ENCODE peak calls at places on chromosomes 2 and 18, in eight cellular contexts. Q is PC-9, D is ovary, R is astrocyte of the cerebellum, I is OCI-LY7, B is fibroblast of lung, A is K562, T is osteoblast. O is an unnamed sample.

GRCh38 chr2:106956416-106956815 is 70.4 kb upstream of the ST6GAL2 start:
- DNase-seq in Q (no peak), D (no peak), R (no peak), I (no peak), B (peak), A (no peak), T (no peak), O (peak)

GRCh38 chr18:75827781-75828274 is 400.3 kb upstream of the SMIM21 start:
- DNase-seq in Q (no peak), D (no peak), R (no peak), I (no peak), B (no peak), A (no peak), T (no peak), O (no peak)

GRCh38 chr2:178345951-178346350 is 105.0 kb downstream of the PRKRA start:
- DNase-seq in Q (no peak), D (no peak), R (no peak), I (no peak), B (peak), A (no peak), T (no peak), O (no peak)

GRCh38 chr2:157830696-157831570 is 45.2 kb downstream of the ACVR1 start:
- DNase-seq in Q (peak), D (peak), R (peak), I (no peak), B (peak), A (no peak), T (peak), O (peak)

GRCh38 chr2:159153063-159153462 is 133.4 kb downstream of the WDSUB1 start:
- DNase-seq in Q (no peak), D (no peak), R (no peak), I (no peak), B (no peak), A (no peak), T (no peak), O (peak)

GRCh38 chr2:8534729-8535397 is 147.0 kb upstream of the ID2 start:
- DNase-seq in Q (no peak), D (peak), R (no peak), I (peak), B (peak), A (peak), T (peak), O (peak)

GRCh38 chr18:8835556-8835955 is 130.2 kb downstream of the MTCL1 start:
- DNase-seq in Q (no peak), D (no peak), R (no peak), I (no peak), B (peak), A (no peak), T (peak), O (peak)

GRCh38 chr2:119263656-119264055 is 40.0 kb downstream of the STEAP3 start:
- DNase-seq in Q (no peak), D (no peak), R (no peak), I (no peak), B (no peak), A (no peak), T (no peak), O (no peak)

GRCh38 chr2:14632133-14632936 is at the start of gene LRATD1:
- DNase-seq in Q (no peak), D (peak), R (peak), I (no peak), B (peak), A (peak), T (peak), O (peak)

GRCh38 chr2:226376516-226377180 is 423.0 kb downstream of the IRS1 start:
- DNase-seq in Q (no peak), D (no peak), R (no peak), I (no peak), B (peak), A (no peak), T (no peak), O (peak)

GRCh38 chr2:54459037-54459441 is 2.9 kb downstream of the SPTBN1 start:
- DNase-seq in Q (no peak), D (no peak), R (no peak), I (peak), B (peak), A (no peak), T (peak), O (peak)
- H3K4me3 ChIP-seq in Q (no peak), D (no peak), R (peak), I (no peak), B (peak), A (no peak), T (no peak), O (peak)

DNA sequence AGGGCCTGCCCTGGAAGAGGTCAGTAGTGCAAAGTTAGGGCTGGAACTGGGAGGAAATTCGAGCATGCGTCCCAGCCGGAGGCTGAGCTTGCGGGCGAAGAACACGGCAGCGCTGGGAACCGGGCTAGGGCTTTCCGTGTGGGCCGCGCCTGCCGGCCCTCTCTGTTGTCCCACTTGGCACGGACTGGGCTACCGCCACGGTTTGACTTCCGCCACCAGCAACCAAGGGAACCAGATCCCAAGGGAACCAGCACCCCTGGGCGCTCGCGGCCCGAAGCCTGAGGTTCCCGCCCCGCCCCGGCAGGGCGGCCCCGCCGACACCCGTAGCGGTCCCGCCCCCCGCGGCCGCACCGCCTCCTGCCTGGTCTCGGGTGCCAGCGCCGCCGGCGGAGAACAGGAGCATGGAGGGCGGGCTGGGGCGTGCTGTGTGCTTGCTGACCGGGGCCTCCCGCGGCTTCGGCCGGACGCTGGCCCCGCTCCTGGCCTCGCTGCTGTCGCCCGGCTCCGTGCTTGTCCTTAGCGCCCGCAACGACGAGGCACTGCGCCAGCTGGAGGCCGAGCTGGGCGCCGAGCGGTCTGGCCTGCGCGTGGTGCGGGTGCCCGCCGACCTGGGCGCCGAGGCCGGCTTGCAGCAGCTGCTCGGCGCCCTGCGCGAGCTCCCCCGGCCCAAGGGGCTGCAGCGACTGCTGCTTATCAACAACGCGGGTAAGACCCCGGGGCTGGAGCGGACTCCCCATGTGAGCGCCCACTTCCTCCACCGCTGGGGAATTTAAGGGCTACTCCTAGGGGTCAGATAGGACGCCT is at the start of gene SPR:
- DNase-seq in Q (peak), D (peak), R (no peak), I (no peak), B (peak), A (peak), T (peak), O (peak)
- TF ChIP-seq CTCF in Q (no peak), D (no peak), R (no peak), I (no peak), B (no peak), A (no peak), T (no peak), O (no peak)

DNA sequence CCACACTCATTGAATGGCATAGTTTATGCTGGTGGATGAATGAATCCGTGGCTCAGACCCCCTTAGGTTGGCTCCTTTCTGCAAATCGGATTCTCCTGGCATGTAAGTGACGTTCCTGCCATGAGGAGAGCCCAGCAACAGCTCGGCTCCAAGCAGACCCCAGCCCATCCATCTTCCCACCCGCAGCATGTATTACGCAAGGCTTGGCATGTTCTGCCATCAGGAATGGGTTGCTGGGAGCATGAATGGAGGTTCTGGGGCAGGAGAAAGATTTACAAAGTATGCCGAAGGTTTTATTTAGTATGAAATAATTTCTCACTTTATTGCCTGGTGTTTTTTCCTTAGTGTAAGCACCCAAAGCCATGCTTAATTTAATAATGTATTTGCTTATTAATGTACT is 128.4 kb downstream of the ACKR3 start:
- DNase-seq in Q (no peak), D (no peak), R (no peak), I (no peak), B (no peak), A (no peak), T (no peak), O (no peak)
- H3K4me3 ChIP-seq in Q (no peak), D (no peak), R (no peak), I (no peak), B (no peak), A (no peak), T (no peak), O (no peak)

GRCh38 chr2:196328088-196328680 is 156.8 kb upstream of the STK17B start:
- DNase-seq in Q (no peak), D (no peak), R (no peak), I (no peak), B (no peak), A (no peak), T (no peak), O (no peak)
- TF ChIP-seq CTCF in Q (no peak), D (no peak), R (no peak), I (no peak), B (no peak), A (no peak), T (no peak), O (no peak)

GRCh38 chr2:241736111-241736510 is 1.7 kb downstream of the D2HGDH start:
- DNase-seq in Q (no peak), D (no peak), R (no peak), I (no peak), B (no peak), A (no peak), T (peak), O (no peak)
- H3K4me3 ChIP-seq in Q (no peak), D (no peak), R (no peak), I (no peak), B (no peak), A (no peak), T (no peak), O (no peak)

GRCh38 chr2:45879406-45879805 is 227.9 kb downstream of the PRKCE start:
- DNase-seq in Q (no peak), D (no peak), R (no peak), I (no peak), B (no peak), A (no peak), T (no peak), O (no peak)
- TF ChIP-seq CTCF in Q (no peak), D (no peak), R (no peak), I (no peak), B (no peak), A (no peak), T (no peak), O (no peak)

DNA sequence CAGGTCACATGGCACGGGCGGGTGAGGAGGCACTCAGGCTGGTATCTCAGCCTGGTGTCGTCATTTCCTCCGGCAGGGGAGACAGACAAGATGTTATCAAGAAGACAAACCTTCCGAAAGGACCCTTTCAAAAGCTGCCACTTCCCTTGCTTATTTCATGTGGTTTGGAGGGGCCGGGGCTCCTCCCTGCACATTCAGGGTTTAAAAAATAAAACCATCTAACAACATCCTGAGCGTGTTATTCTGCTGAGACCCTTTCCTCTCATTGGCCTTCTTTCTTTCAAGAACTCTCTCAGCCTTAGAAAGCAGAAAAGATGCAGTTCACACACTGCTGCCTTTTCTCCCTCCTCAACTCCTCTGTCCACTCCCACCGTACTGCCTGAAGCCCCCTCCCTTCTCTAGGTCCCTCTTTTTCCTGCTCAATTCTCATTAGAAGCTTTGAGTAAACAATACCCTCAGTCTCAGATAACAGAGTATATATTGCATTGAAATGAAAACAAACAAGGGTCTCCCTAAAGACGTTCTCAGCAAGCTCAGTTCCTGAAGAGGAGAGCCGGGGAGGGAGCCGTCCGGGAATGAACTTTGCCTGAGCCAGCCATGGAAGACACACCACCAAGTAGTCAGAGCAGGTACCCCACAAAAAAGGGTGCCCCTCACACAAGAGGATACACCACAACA is 9.8 kb downstream of the SMAD7 start:
- DNase-seq in Q (no peak), D (no peak), R (no peak), I (no peak), B (no peak), A (no peak), T (peak), O (no peak)
- H3K4me3 ChIP-seq in Q (no peak), D (no peak), R (no peak), I (no peak), B (no peak), A (no peak), T (peak), O (peak)

DNA sequence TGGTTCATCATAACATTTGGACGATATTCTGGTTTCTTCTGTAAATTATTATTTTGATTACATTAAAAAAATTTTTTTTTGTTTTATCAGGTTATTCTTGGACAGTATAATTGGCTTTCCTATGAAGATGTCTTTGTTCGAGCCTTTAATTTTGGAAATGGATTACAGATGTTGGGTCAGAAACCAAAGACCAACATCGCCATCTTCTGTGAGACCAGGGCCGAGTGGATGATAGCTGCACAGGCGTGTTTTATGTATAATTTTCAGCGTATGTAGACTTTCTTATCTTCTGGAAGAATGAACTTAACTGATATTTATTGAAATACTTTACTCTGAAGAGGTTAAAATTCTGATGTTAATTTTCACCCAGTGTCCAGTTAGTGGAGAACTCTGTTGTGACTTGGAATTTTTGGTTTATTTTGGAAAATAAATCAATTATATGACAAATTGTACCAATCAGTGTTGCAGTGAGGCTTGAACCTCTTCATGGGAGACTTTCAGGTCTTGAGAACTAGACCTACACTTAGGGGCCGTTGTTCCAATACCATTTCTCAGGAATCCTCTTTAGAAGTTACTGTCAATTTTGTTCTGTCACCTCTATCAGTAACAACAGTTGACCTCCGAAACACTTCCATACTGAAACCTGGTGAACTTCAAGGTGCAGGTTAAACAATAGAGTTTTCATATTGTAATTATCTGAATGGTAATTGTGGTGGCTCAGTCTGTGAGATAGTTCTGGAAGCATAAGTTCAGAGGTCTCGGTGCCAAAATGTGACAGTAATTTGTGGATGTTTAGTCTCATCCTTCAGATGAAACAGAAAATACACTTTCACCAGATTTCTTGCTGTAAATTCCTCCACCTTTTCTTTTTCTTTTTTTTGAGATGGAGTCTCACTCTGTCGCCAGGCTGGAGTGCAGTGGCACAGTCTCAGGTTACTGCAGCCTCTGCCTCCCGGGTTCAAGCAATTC is 55.7 kb downstream of the ACSL3 start:
- DNase-seq in Q (no peak), D (no peak), R (no peak), I (no peak), B (no peak), A (no peak), T (no peak), O (no peak)
- TF ChIP-seq CTCF in Q (no peak), D (no peak), R (no peak), I (peak), B (peak), A (no peak), T (no peak), O (no peak)

GRCh38 chr2:85753035-85753524 is 711 bp upstream of the ATOH8 start:
- DNase-seq in Q (no peak), D (no peak), R (no peak), I (no peak), B (no peak), A (no peak), T (peak), O (no peak)
- H3K4me3 ChIP-seq in Q (no peak), D (peak), R (peak), I (peak), B (peak), A (no peak), T (peak), O (peak)

DNA sequence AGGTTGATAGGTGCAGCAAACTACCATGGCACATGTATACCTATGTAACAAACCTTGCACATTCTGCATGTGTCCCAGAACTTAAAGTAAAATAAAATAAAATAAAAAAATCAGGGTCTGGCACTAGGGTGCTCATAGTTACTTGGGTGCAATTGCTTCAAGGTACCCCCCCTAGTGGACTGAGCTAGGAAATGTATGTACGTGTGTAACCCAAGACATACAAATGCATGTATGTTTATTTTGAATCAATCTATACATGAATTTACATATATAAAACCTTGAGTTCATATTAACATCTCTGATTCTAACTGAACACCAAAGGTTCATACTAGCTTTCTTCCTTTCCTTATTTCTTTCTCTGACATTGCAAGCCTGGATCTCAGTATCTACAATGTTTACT is 51.5 kb downstream of the USP37 start:
- DNase-seq in Q (no peak), D (no peak), R (no peak), I (peak), B (peak), A (peak), T (no peak), O (peak)
- TF ChIP-seq CTCF in Q (peak), D (no peak), R (peak), I (peak), B (peak), A (peak), T (peak), O (peak)